ENCODE peak calls at places on chromosomes 6 and 20, in four cellular contexts. V is ecto neural progenitor cell; T is heart left ventricle; N is stimulated activated CD4-positive, alpha-beta T cell treated with anti-CD3 and anti-CD28 coated beads, TNF-alpha, amount 100 ng/mL, for 4 hours. R is an unnamed sample.

GRCh38 chr6:98547634-98548033 is 286.7 kb upstream of the POU3F2 start:
- DNase-seq in V (no peak), T (no peak), N (no peak), R (no peak)

GRCh38 chr6:85033547-85033946 is 269.1 kb upstream of the TBX18 start:
- DNase-seq in V (no peak), T (no peak), N (no peak), R (no peak)

GRCh38 chr20:25984933-25985332 is 288.3 kb upstream of the ZNF337 start:
- DNase-seq in V (no peak), T (peak), N (peak), R (peak)

GRCh38 chr20:23141450-23142161 is 55.5 kb upstream of the CD93 start:
- DNase-seq in V (no peak), T (peak), N (no peak), R (peak)

GRCh38 chr20:36645353-36645752 is 643 bp downstream of the SLA2 start:
- DNase-seq in V (no peak), T (no peak), N (no peak), R (no peak)

GRCh38 chr6:114052141-114052540 is 81.2 kb upstream of the HDAC2 start:
- DNase-seq in V (no peak), T (no peak), N (no peak), R (no peak)

GRCh38 chr6:13278184-13278583 is 50.2 kb downstream of the TBC1D7 start:
- DNase-seq in V (no peak), T (no peak), N (no peak), R (peak)

GRCh38 chr6:100175814-100176275 is 181.8 kb upstream of the MCHR2 start:
- DNase-seq in V (no peak), T (no peak), N (no peak), R (no peak)

GRCh38 chr6:154914288-154914687 is 80.8 kb upstream of the TIAM2 start:
- DNase-seq in V (no peak), T (no peak), N (no peak), R (no peak)

GRCh38 chr6:157867155-157867559 is 44.1 kb downstream of the SNX9 start:
- DNase-seq in V (no peak), T (no peak), N (no peak), R (no peak)

GRCh38 chr20:29690274-29690673 is 1567.2 kb upstream of the DEFB115 start:
- DNase-seq in V (peak), T (no peak), N (no peak), R (no peak)

GRCh38 chr6:13398421-13398994 is 70.2 kb upstream of the TBC1D7 start:
- DNase-seq in V (peak), T (no peak), N (no peak), R (peak)

GRCh38 chr6:44003345-44004061 is 123.7 kb downstream of the MRPL14 start:
- DNase-seq in V (no peak), T (no peak), N (no peak), R (no peak)

GRCh38 chr6:157143171-157143884 is 180.0 kb downstream of the TMEM242 start:
- DNase-seq in V (no peak), T (peak), N (no peak), R (no peak)

GRCh38 chr20:40749985-40750506 is 61.0 kb upstream of the MAFB start:
- DNase-seq in V (no peak), T (peak), N (no peak), R (no peak)

GRCh38 chr20:4435210-4435609 is 286.5 kb upstream of the PRND start:
- DNase-seq in V (no peak), T (no peak), N (no peak), R (no peak)

GRCh38 chr20:61185841-61186601 is 66.0 kb upstream of the CDH4 start:
- DNase-seq in V (no peak), T (no peak), N (no peak), R (no peak)

GRCh38 chr6:97917369-97917768 is 634.4 kb upstream of the MMS22L start:
- DNase-seq in V (peak), T (no peak), N (no peak), R (no peak)

GRCh38 chr20:34337982-34338756 is 24.9 kb upstream of the ITCH start:
- DNase-seq in V (no peak), T (no peak), N (no peak), R (no peak)

GRCh38 chr6:159728552-159728951 is 1.2 kb downstream of the WTAP start:
- DNase-seq in V (no peak), T (no peak), N (no peak), R (no peak)

GRCh38 chr6:67698534-67698933 is 936.5 kb upstream of the ADGRB3 start:
- DNase-seq in V (no peak), T (no peak), N (no peak), R (no peak)

GRCh38 chr6:41647061-41647511 is 8.8 kb downstream of the MDFI start:
- DNase-seq in V (no peak), T (no peak), N (no peak), R (peak)

GRCh38 chr6:25492951-25493350 is 159.1 kb upstream of the SCGN start:
- DNase-seq in V (no peak), T (no peak), N (no peak), R (no peak)

GRCh38 chr6:117266267-117266797 is 974 bp downstream of the VGLL2 start:
- DNase-seq in V (no peak), T (no peak), N (no peak), R (no peak)

GRCh38 chr6:6221829-6222535 is 98.5 kb downstream of the F13A1 start:
- DNase-seq in V (no peak), T (no peak), N (no peak), R (no peak)

GRCh38 chr6:87393026-87393622 is 14.6 kb upstream of the CFAP206 start:
- DNase-seq in V (no peak), T (no peak), N (no peak), R (no peak)

GRCh38 chr6:12504325-12504966 is 212.1 kb upstream of the PHACTR1 start:
- DNase-seq in V (no peak), T (no peak), N (no peak), R (no peak)

GRCh38 chr6:80021131-80021530 is 16.7 kb downstream of the TTK start:
- DNase-seq in V (peak), T (no peak), N (no peak), R (no peak)

GRCh38 chr20:2421247-2421646 is 40.5 kb downstream of the TGM6 start:
- DNase-seq in V (no peak), T (no peak), N (no peak), R (no peak)

GRCh38 chr6:97443408-97444080 is 160.5 kb upstream of the MMS22L start:
- DNase-seq in V (no peak), T (no peak), N (no peak), R (no peak)

GRCh38 chr20:4504814-4505213 is 216.9 kb upstream of the PRND start:
- DNase-seq in V (no peak), T (no peak), N (no peak), R (no peak)

GRCh38 chr20:4297141-4297826 is 281.9 kb upstream of the RNF24 start:
- DNase-seq in V (no peak), T (peak), N (no peak), R (no peak)

GRCh38 chr20:12575352-12576095 is 433.2 kb upstream of the SPTLC3 start:
- DNase-seq in V (no peak), T (peak), N (no peak), R (no peak)